ENCODE peak calls at places on chromosomes 1 and 21, in four cellular contexts. One of them, this sample, is unnamed.

GRCh38 chr1:108592030-108592759 is 32.3 kb downstream of the EEIG2 start:
- DNase-seq in right cardiac atrium: no peak
- DNase-seq in lower leg skin: no peak
- DNase-seq in adipocyte: no peak
- DNase-seq in this sample: no peak

GRCh38 chr1:228059536-228060457 is 22.7 kb upstream of the ARF1 start:
- DNase-seq in right cardiac atrium: peak
- DNase-seq in lower leg skin: peak
- DNase-seq in adipocyte: peak
- DNase-seq in this sample: no peak

GRCh38 chr1:31985430-31985829 is 28.2 kb upstream of the KHDRBS1 start:
- DNase-seq in right cardiac atrium: no peak
- DNase-seq in lower leg skin: no peak
- DNase-seq in adipocyte: no peak
- DNase-seq in this sample: no peak

GRCh38 chr1:186139706-186140105 is 235.3 kb downstream of the TPR start:
- DNase-seq in right cardiac atrium: no peak
- DNase-seq in lower leg skin: no peak
- DNase-seq in adipocyte: peak
- DNase-seq in this sample: no peak

GRCh38 chr1:229068266-229069043 is 202.5 kb upstream of the RAB4A start:
- DNase-seq in right cardiac atrium: peak
- DNase-seq in lower leg skin: no peak
- DNase-seq in adipocyte: no peak
- DNase-seq in this sample: no peak

GRCh38 chr1:187985897-187986654 is 1157.3 kb downstream of the PLA2G4A start:
- DNase-seq in right cardiac atrium: no peak
- DNase-seq in lower leg skin: no peak
- DNase-seq in adipocyte: no peak
- DNase-seq in this sample: no peak

GRCh38 chr1:41622859-41623732 is 138.6 kb upstream of the EDN2 start:
- DNase-seq in right cardiac atrium: no peak
- DNase-seq in lower leg skin: no peak
- DNase-seq in adipocyte: no peak
- DNase-seq in this sample: no peak

GRCh38 chr1:5990913-5991783 is 1.1 kb downstream of the NPHP4 start:
- DNase-seq in right cardiac atrium: peak
- DNase-seq in lower leg skin: no peak
- DNase-seq in adipocyte: peak
- DNase-seq in this sample: no peak

GRCh38 chr1:162360874-162361260 is 15.8 kb downstream of the SPATA46 start:
- DNase-seq in right cardiac atrium: no peak
- DNase-seq in lower leg skin: peak
- DNase-seq in adipocyte: no peak
- DNase-seq in this sample: no peak

GRCh38 chr1:154222918-154223317 is 2.2 kb downstream of the UBAP2L start:
- DNase-seq in right cardiac atrium: no peak
- DNase-seq in lower leg skin: no peak
- DNase-seq in adipocyte: peak
- DNase-seq in this sample: no peak

GRCh38 chr1:83828456-83828855 is 170.5 kb downstream of the TTLL7 start:
- DNase-seq in right cardiac atrium: no peak
- DNase-seq in lower leg skin: no peak
- DNase-seq in adipocyte: peak
- DNase-seq in this sample: no peak

GRCh38 chr1:154598871-154599635 is 8.9 kb downstream of the ADAR start:
- DNase-seq in right cardiac atrium: no peak
- DNase-seq in lower leg skin: peak
- DNase-seq in adipocyte: no peak
- DNase-seq in this sample: no peak

GRCh38 chr1:24140741-24141181 is 2.2 kb downstream of the IL22RA1 start:
- DNase-seq in right cardiac atrium: no peak
- DNase-seq in lower leg skin: no peak
- DNase-seq in adipocyte: no peak
- DNase-seq in this sample: no peak

GRCh38 chr1:147641695-147642592 is 28.4 kb downstream of the ACP6 start:
- DNase-seq in right cardiac atrium: no peak
- DNase-seq in lower leg skin: no peak
- DNase-seq in adipocyte: peak
- DNase-seq in this sample: peak

GRCh38 chr1:51215169-51215568 is 20.9 kb upstream of the RNF11 start:
- DNase-seq in right cardiac atrium: no peak
- DNase-seq in lower leg skin: no peak
- DNase-seq in adipocyte: no peak
- DNase-seq in this sample: no peak

GRCh38 chr21:45845790-45846130 is 135.8 kb upstream of the COL6A1 start:
- DNase-seq in right cardiac atrium: no peak
- DNase-seq in lower leg skin: peak
- DNase-seq in adipocyte: no peak
- DNase-seq in this sample: no peak

GRCh38 chr21:31273278-31273677 is 70.8 kb downstream of the TIAM1 start:
- DNase-seq in right cardiac atrium: no peak
- DNase-seq in lower leg skin: no peak
- DNase-seq in adipocyte: no peak
- DNase-seq in this sample: no peak

GRCh38 chr1:6884652-6885153 is 99.4 kb downstream of the CAMTA1 start:
- DNase-seq in right cardiac atrium: no peak
- DNase-seq in lower leg skin: no peak
- DNase-seq in adipocyte: no peak
- DNase-seq in this sample: no peak

GRCh38 chr1:239218296-239218695 is 168.1 kb upstream of the CHRM3 start:
- DNase-seq in right cardiac atrium: no peak
- DNase-seq in lower leg skin: no peak
- DNase-seq in adipocyte: peak
- DNase-seq in this sample: no peak

GRCh38 chr1:67018574-67018973 is 35.4 kb downstream of the SLC35D1 start:
- DNase-seq in right cardiac atrium: no peak
- DNase-seq in lower leg skin: no peak
- DNase-seq in adipocyte: no peak
- DNase-seq in this sample: no peak

GRCh38 chr1:236501093-236501492 is 22.7 kb upstream of the LGALS8 start:
- DNase-seq in right cardiac atrium: no peak
- DNase-seq in lower leg skin: no peak
- DNase-seq in adipocyte: no peak
- DNase-seq in this sample: no peak

GRCh38 chr1:229192031-229192430 is 78.9 kb upstream of the RAB4A start:
- DNase-seq in right cardiac atrium: no peak
- DNase-seq in lower leg skin: no peak
- DNase-seq in adipocyte: peak
- DNase-seq in this sample: no peak

GRCh38 chr1:31548899-31549806 is 27.2 kb upstream of the TINAGL1 start:
- DNase-seq in right cardiac atrium: peak
- DNase-seq in lower leg skin: peak
- DNase-seq in adipocyte: peak
- DNase-seq in this sample: peak

GRCh38 chr1:174225499-174226204 is 66.3 kb downstream of the RABGAP1L start:
- DNase-seq in right cardiac atrium: no peak
- DNase-seq in lower leg skin: no peak
- DNase-seq in adipocyte: no peak
- DNase-seq in this sample: no peak

GRCh38 chr1:155940993-155941844 is at the start of gene RXFP4:
- DNase-seq in right cardiac atrium: peak
- DNase-seq in lower leg skin: peak
- DNase-seq in adipocyte: no peak
- DNase-seq in this sample: no peak
- H3K4me3 ChIP-seq in right cardiac atrium: no peak
- H3K4me3 ChIP-seq in lower leg skin: no peak
- H3K4me3 ChIP-seq in adipocyte: no peak
- H3K4me3 ChIP-seq in this sample: no peak

DNA sequence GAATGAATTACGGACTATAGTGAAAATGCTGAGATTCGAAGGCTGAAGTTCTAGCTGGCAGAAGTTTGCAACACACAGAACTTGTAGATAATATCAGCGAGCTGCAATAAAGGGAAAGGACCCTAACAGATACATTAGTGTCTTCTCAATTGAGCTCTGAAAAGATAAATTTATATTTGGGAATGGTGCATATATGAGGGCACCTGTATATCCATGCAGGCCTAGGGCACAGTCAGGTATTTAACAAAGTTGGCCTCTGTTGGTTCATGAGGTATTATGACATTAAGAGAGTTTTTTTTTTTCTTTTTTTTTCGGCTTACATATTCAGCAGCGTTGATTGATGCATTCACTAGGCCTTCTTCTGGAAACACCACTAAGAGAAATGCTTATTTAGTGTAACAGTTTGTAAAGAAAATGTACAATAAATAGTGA is 2.2 kb downstream of the NFIA start:
- DNase-seq in right cardiac atrium: no peak
- DNase-seq in lower leg skin: no peak
- DNase-seq in adipocyte: no peak
- DNase-seq in this sample: no peak
- H3K4me3 ChIP-seq in right cardiac atrium: peak
- H3K4me3 ChIP-seq in lower leg skin: no peak
- H3K4me3 ChIP-seq in adipocyte: peak
- H3K4me3 ChIP-seq in this sample: peak

GRCh38 chr1:99852648-99853047 is 2.5 kb downstream of the AGL start:
- DNase-seq in right cardiac atrium: no peak
- DNase-seq in lower leg skin: no peak
- DNase-seq in adipocyte: peak
- DNase-seq in this sample: no peak

GRCh38 chr1:99850458-99850974 is 355 bp downstream of the AGL start:
- DNase-seq in right cardiac atrium: no peak
- DNase-seq in lower leg skin: peak
- DNase-seq in adipocyte: peak
- DNase-seq in this sample: no peak

GRCh38 chr1:99849413-99849743 is 783 bp upstream of the AGL start:
- DNase-seq in right cardiac atrium: no peak
- DNase-seq in lower leg skin: no peak
- DNase-seq in adipocyte: peak
- DNase-seq in this sample: no peak

GRCh38 chr1:99849744-99850457 is at the start of gene AGL:
- DNase-seq in right cardiac atrium: peak
- DNase-seq in lower leg skin: peak
- DNase-seq in adipocyte: peak
- DNase-seq in this sample: peak

DNA sequence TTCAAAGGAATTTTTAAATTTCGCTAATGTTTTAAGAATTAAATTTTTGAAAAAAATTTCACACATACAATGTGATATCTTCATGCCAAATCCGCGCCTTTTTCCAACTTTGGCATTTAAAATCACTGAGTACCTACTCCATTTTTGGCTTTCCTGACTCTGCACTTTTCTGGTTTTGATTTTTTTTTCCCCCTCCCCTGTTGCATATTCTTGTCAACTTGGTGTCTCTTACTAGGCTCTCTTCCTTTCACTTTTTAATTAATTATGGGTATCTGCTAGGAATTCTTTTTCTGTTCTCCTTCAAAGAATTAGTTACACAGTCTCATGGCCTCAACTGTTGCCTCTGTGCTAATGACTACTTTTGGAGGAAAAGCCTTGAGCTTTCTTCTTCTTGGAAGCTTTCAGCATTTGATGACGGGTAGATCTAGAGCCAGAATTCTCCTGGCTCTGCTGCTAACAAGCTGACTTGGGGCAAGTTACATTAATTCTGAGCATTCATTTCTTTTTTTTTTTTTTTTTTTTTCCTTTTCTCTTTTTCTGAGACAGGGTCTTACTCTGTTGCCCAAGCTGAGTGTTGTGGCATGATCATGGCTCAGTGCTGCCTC is 1.8 kb downstream of the AGL start:
- DNase-seq in right cardiac atrium: no peak
- DNase-seq in lower leg skin: no peak
- DNase-seq in adipocyte: no peak
- DNase-seq in this sample: no peak
- H3K4me3 ChIP-seq in right cardiac atrium: peak
- H3K4me3 ChIP-seq in lower leg skin: no peak
- H3K4me3 ChIP-seq in adipocyte: peak
- H3K4me3 ChIP-seq in this sample: peak

DNA sequence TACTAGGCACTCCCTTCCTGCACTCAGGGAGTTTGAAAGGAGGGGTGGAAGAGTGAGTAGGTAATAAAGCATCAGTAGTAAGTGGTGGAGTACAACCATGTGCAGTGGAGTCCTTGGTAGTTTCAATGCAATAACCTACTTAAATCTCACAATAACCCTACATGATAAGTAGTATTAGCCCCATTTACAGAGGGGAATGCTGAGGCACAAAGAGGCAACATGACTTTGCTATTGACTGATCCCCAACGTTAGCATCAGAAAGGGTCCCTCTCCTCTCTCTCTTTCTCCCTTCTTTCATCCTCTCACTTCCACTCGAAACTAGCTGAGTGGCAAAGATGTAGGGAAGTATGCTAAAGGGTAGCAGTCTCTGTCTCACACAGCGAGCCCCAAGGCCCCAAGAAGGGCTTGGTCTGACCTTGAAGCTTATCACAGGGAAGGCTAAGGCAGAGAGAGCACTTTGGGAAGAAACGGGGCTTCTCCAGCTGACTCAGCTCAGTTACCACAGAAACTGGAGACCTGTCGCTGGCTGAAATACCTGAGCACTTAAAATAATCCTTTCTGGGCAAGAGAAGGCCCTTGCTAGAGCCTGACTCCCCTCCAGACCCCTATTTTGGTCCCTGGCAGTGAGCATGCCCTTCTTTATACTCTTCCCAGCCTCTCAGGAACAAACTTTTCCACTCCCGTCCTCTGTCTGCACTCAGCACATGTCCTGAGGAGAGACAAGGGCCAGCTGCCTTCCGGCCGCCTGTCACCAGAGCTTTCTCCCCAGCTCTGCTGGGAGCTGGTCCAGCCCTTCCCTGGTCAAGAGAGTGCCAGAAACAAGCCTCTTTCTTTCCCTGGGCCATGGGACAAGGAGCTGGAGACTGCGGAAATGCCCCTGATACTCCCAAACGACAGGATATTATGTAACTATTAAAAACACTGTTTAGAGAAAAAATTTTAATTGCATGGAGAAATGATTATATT is 10.7 kb downstream of the LAMB3 start:
- DNase-seq in right cardiac atrium: peak
- DNase-seq in lower leg skin: peak
- DNase-seq in adipocyte: no peak
- DNase-seq in this sample: no peak
- H3K4me3 ChIP-seq in right cardiac atrium: no peak
- H3K4me3 ChIP-seq in lower leg skin: no peak
- H3K4me3 ChIP-seq in adipocyte: no peak
- H3K4me3 ChIP-seq in this sample: peak

DNA sequence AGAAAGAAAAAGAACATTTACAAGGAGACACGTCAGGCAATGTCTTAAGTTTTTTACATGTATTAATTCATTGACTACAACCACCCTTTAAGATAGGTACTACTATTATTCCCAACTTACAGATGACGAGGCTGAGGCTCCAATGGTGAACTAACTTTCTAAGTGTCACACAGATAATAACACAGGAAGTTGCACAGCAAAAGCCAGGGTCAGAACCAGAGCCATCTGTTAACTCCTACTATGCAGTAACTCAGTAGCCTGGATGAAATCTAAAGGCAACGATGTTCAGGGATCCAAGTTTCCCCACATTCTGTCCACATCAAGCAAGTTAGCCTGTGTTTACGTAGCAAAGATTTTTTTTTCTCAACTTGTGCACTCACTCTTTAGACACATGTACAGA is 371.7 kb downstream of the PTPRC start:
- DNase-seq in right cardiac atrium: no peak
- DNase-seq in lower leg skin: no peak
- DNase-seq in adipocyte: no peak
- DNase-seq in this sample: no peak
- H3K4me3 ChIP-seq in right cardiac atrium: no peak
- H3K4me3 ChIP-seq in lower leg skin: no peak
- H3K4me3 ChIP-seq in adipocyte: no peak
- H3K4me3 ChIP-seq in this sample: no peak

GRCh38 chr1:89310505-89310904 is 37.8 kb upstream of the GBP5 start:
- DNase-seq in right cardiac atrium: no peak
- DNase-seq in lower leg skin: no peak
- DNase-seq in adipocyte: peak
- DNase-seq in this sample: no peak
- H3K4me3 ChIP-seq in right cardiac atrium: no peak
- H3K4me3 ChIP-seq in lower leg skin: no peak
- H3K4me3 ChIP-seq in adipocyte: peak
- H3K4me3 ChIP-seq in this sample: peak